ENCODE peak calls at places on chromosomes 13 and 19, in eight cellular contexts. One of them, this sample, is unnamed.

GRCh38 chr19:38917921-38918491 is 6.0 kb upstream of the CCER2 start:
- DNase-seq in ovary: no peak
- DNase-seq in tibial nerve: no peak
- DNase-seq in A549: peak
- DNase-seq in esophagus muscularis mucosa: no peak
- DNase-seq in SK-N-SH: peak
- DNase-seq in stomach: no peak
- DNase-seq in K562: no peak
- DNase-seq in this sample: peak

GRCh38 chr13:57437587-57437986 is 194.0 kb upstream of the PCDH17 start:
- DNase-seq in ovary: no peak
- DNase-seq in tibial nerve: no peak
- DNase-seq in A549: no peak
- DNase-seq in esophagus muscularis mucosa: no peak
- DNase-seq in SK-N-SH: no peak
- DNase-seq in stomach: no peak
- DNase-seq in K562: no peak
- DNase-seq in this sample: no peak

GRCh38 chr19:604355-604754 is 14.7 kb downstream of the HCN2 start:
- DNase-seq in ovary: no peak
- DNase-seq in tibial nerve: no peak
- DNase-seq in A549: no peak
- DNase-seq in esophagus muscularis mucosa: no peak
- DNase-seq in SK-N-SH: peak
- DNase-seq in stomach: no peak
- DNase-seq in K562: peak
- DNase-seq in this sample: no peak

GRCh38 chr13:93687261-93687660 is 460.7 kb downstream of the GPC6 start:
- DNase-seq in ovary: no peak
- DNase-seq in tibial nerve: no peak
- DNase-seq in A549: no peak
- DNase-seq in esophagus muscularis mucosa: no peak
- DNase-seq in SK-N-SH: no peak
- DNase-seq in stomach: no peak
- DNase-seq in K562: no peak
- DNase-seq in this sample: no peak

GRCh38 chr13:93450226-93450625 is 223.6 kb downstream of the GPC6 start:
- DNase-seq in ovary: no peak
- DNase-seq in tibial nerve: no peak
- DNase-seq in A549: no peak
- DNase-seq in esophagus muscularis mucosa: no peak
- DNase-seq in SK-N-SH: peak
- DNase-seq in stomach: no peak
- DNase-seq in K562: no peak
- DNase-seq in this sample: no peak

GRCh38 chr13:46640843-46641242 is 87.9 kb downstream of the LRCH1 start:
- DNase-seq in ovary: no peak
- DNase-seq in tibial nerve: no peak
- DNase-seq in A549: no peak
- DNase-seq in esophagus muscularis mucosa: no peak
- DNase-seq in SK-N-SH: no peak
- DNase-seq in stomach: no peak
- DNase-seq in K562: no peak
- DNase-seq in this sample: no peak

GRCh38 chr19:1041272-1041834 is 1.4 kb downstream of the ABCA7 start:
- DNase-seq in ovary: no peak
- DNase-seq in tibial nerve: no peak
- DNase-seq in A549: no peak
- DNase-seq in esophagus muscularis mucosa: no peak
- DNase-seq in SK-N-SH: no peak
- DNase-seq in stomach: no peak
- DNase-seq in K562: no peak
- DNase-seq in this sample: no peak

GRCh38 chr13:67299072-67299635 is 69.0 kb upstream of the PCDH9 start:
- DNase-seq in ovary: no peak
- DNase-seq in tibial nerve: no peak
- DNase-seq in A549: no peak
- DNase-seq in esophagus muscularis mucosa: no peak
- DNase-seq in SK-N-SH: no peak
- DNase-seq in stomach: no peak
- DNase-seq in K562: no peak
- DNase-seq in this sample: no peak

GRCh38 chr19:36128392-36128736 is 11.5 kb upstream of the CAPNS1 start:
- DNase-seq in ovary: no peak
- DNase-seq in tibial nerve: no peak
- DNase-seq in A549: no peak
- DNase-seq in esophagus muscularis mucosa: no peak
- DNase-seq in SK-N-SH: peak
- DNase-seq in stomach: no peak
- DNase-seq in K562: no peak
- DNase-seq in this sample: peak

GRCh38 chr19:18719541-18719940 is 36.1 kb downstream of the CRTC1 start:
- DNase-seq in ovary: no peak
- DNase-seq in tibial nerve: no peak
- DNase-seq in A549: no peak
- DNase-seq in esophagus muscularis mucosa: no peak
- DNase-seq in SK-N-SH: peak
- DNase-seq in stomach: no peak
- DNase-seq in K562: no peak
- DNase-seq in this sample: no peak

GRCh38 chr13:33615436-33615835 is 202.5 kb upstream of the RFC3 start:
- DNase-seq in ovary: no peak
- DNase-seq in tibial nerve: no peak
- DNase-seq in A549: no peak
- DNase-seq in esophagus muscularis mucosa: peak
- DNase-seq in SK-N-SH: peak
- DNase-seq in stomach: no peak
- DNase-seq in K562: no peak
- DNase-seq in this sample: no peak

GRCh38 chr13:48304132-48304876 is 753 bp downstream of the RB1 start:
- DNase-seq in ovary: peak
- DNase-seq in tibial nerve: no peak
- DNase-seq in A549: peak
- DNase-seq in esophagus muscularis mucosa: no peak
- DNase-seq in SK-N-SH: peak
- DNase-seq in stomach: peak
- DNase-seq in K562: peak
- DNase-seq in this sample: peak

GRCh38 chr19:52735734-52736133 is 890 bp upstream of the ZNF611 start:
- DNase-seq in ovary: peak
- DNase-seq in tibial nerve: peak
- DNase-seq in A549: no peak
- DNase-seq in esophagus muscularis mucosa: no peak
- DNase-seq in SK-N-SH: no peak
- DNase-seq in stomach: peak
- DNase-seq in K562: no peak
- DNase-seq in this sample: peak

GRCh38 chr19:2261438-2262172 is 5.4 kb upstream of the JSRP1 start:
- DNase-seq in ovary: no peak
- DNase-seq in tibial nerve: no peak
- DNase-seq in A549: no peak
- DNase-seq in esophagus muscularis mucosa: no peak
- DNase-seq in SK-N-SH: peak
- DNase-seq in stomach: peak
- DNase-seq in K562: peak
- DNase-seq in this sample: no peak

GRCh38 chr19:49151339-49152217 is 3.6 kb downstream of the HRC start:
- DNase-seq in ovary: peak
- DNase-seq in tibial nerve: no peak
- DNase-seq in A549: peak
- DNase-seq in esophagus muscularis mucosa: no peak
- DNase-seq in SK-N-SH: peak
- DNase-seq in stomach: peak
- DNase-seq in K562: peak
- DNase-seq in this sample: no peak

GRCh38 chr13:111031531-111031961 is 83.6 kb upstream of the ARHGEF7 start:
- DNase-seq in ovary: no peak
- DNase-seq in tibial nerve: no peak
- DNase-seq in A549: no peak
- DNase-seq in esophagus muscularis mucosa: no peak
- DNase-seq in SK-N-SH: no peak
- DNase-seq in stomach: no peak
- DNase-seq in K562: no peak
- DNase-seq in this sample: no peak

GRCh38 chr19:49820125-49820524 is 2.0 kb downstream of the MED25 start:
- DNase-seq in ovary: no peak
- DNase-seq in tibial nerve: no peak
- DNase-seq in A549: no peak
- DNase-seq in esophagus muscularis mucosa: no peak
- DNase-seq in SK-N-SH: no peak
- DNase-seq in stomach: peak
- DNase-seq in K562: peak
- DNase-seq in this sample: no peak

GRCh38 chr13:111897178-111897845 is 169.6 kb upstream of the SOX1 start:
- DNase-seq in ovary: no peak
- DNase-seq in tibial nerve: no peak
- DNase-seq in A549: no peak
- DNase-seq in esophagus muscularis mucosa: no peak
- DNase-seq in SK-N-SH: no peak
- DNase-seq in stomach: no peak
- DNase-seq in K562: no peak
- DNase-seq in this sample: no peak

GRCh38 chr19:30070970-30071632 is 129.1 kb downstream of the URI1 start:
- DNase-seq in ovary: no peak
- DNase-seq in tibial nerve: no peak
- DNase-seq in A549: no peak
- DNase-seq in esophagus muscularis mucosa: no peak
- DNase-seq in SK-N-SH: peak
- DNase-seq in stomach: no peak
- DNase-seq in K562: no peak
- DNase-seq in this sample: no peak

GRCh38 chr13:28471408-28471807 is 23.5 kb downstream of the FLT1 start:
- DNase-seq in ovary: no peak
- DNase-seq in tibial nerve: no peak
- DNase-seq in A549: no peak
- DNase-seq in esophagus muscularis mucosa: no peak
- DNase-seq in SK-N-SH: no peak
- DNase-seq in stomach: no peak
- DNase-seq in K562: no peak
- DNase-seq in this sample: no peak
- TF ChIP-seq EP300 in ovary: no peak
- TF ChIP-seq EP300 in tibial nerve: no peak
- TF ChIP-seq EP300 in A549: no peak
- TF ChIP-seq EP300 in esophagus muscularis mucosa: no peak
- TF ChIP-seq EP300 in SK-N-SH: no peak
- TF ChIP-seq EP300 in stomach: no peak
- TF ChIP-seq EP300 in K562: no peak
- TF ChIP-seq EP300 in this sample: no peak

DNA sequence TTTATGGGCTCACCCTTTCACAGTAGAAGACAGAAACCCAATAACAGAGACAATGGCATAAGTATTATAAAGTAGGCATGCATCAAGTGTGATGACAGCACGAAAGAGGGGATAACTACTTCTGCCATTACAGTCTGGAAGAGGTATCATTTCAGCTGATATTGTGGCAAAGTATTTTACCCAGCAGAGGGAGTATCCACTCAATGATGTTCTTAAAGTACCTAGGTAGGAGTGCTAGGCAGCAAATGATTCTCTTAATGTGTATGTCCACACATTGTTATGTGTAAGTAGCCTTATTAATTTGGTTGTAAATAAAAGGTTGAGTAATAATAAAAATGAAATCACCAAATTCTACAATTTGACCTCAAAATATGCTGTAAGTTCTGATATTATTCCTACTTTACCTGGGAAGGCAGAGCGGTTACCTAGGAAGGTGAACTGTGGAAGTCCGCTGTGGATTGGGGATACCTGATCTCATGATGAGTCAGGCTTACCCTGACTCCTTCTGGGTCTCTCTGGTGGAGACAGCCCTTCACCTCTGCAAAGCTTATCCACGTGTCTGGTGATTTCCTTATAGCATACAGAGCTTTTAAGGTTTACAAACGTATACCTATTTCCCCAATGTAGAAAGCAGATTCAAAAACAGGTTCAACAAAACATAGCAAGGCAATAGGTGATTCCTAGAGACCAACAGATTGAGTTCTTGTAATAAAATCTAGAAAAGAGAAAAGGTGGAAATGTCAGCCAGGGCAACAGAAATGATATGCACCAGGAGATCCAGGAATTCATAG is 4.0 kb upstream of the UBAC2 start:
- DNase-seq in ovary: no peak
- DNase-seq in tibial nerve: no peak
- DNase-seq in A549: no peak
- DNase-seq in esophagus muscularis mucosa: no peak
- DNase-seq in SK-N-SH: no peak
- DNase-seq in stomach: no peak
- DNase-seq in K562: no peak
- DNase-seq in this sample: no peak
- TF ChIP-seq EP300 in ovary: no peak
- TF ChIP-seq EP300 in tibial nerve: no peak
- TF ChIP-seq EP300 in A549: no peak
- TF ChIP-seq EP300 in esophagus muscularis mucosa: no peak
- TF ChIP-seq EP300 in SK-N-SH: no peak
- TF ChIP-seq EP300 in stomach: no peak
- TF ChIP-seq EP300 in K562: no peak
- TF ChIP-seq EP300 in this sample: no peak

GRCh38 chr19:15212682-15213081 is 11.9 kb upstream of the NOTCH3 start:
- DNase-seq in ovary: no peak
- DNase-seq in tibial nerve: no peak
- DNase-seq in A549: no peak
- DNase-seq in esophagus muscularis mucosa: no peak
- DNase-seq in SK-N-SH: no peak
- DNase-seq in stomach: no peak
- DNase-seq in K562: no peak
- DNase-seq in this sample: no peak

GRCh38 chr19:15213715-15214381 is 13.1 kb upstream of the NOTCH3 start:
- DNase-seq in ovary: peak
- DNase-seq in tibial nerve: no peak
- DNase-seq in A549: no peak
- DNase-seq in esophagus muscularis mucosa: no peak
- DNase-seq in SK-N-SH: no peak
- DNase-seq in stomach: peak
- DNase-seq in K562: no peak
- DNase-seq in this sample: no peak

GRCh38 chr19:15210323-15210774 is 9.6 kb upstream of the NOTCH3 start:
- DNase-seq in ovary: peak
- DNase-seq in tibial nerve: no peak
- DNase-seq in A549: peak
- DNase-seq in esophagus muscularis mucosa: no peak
- DNase-seq in SK-N-SH: no peak
- DNase-seq in stomach: no peak
- DNase-seq in K562: no peak
- DNase-seq in this sample: peak
- TF ChIP-seq EP300 in ovary: no peak
- TF ChIP-seq EP300 in tibial nerve: no peak
- TF ChIP-seq EP300 in A549: no peak
- TF ChIP-seq EP300 in esophagus muscularis mucosa: no peak
- TF ChIP-seq EP300 in SK-N-SH: no peak
- TF ChIP-seq EP300 in stomach: no peak
- TF ChIP-seq EP300 in K562: no peak
- TF ChIP-seq EP300 in this sample: no peak

DNA sequence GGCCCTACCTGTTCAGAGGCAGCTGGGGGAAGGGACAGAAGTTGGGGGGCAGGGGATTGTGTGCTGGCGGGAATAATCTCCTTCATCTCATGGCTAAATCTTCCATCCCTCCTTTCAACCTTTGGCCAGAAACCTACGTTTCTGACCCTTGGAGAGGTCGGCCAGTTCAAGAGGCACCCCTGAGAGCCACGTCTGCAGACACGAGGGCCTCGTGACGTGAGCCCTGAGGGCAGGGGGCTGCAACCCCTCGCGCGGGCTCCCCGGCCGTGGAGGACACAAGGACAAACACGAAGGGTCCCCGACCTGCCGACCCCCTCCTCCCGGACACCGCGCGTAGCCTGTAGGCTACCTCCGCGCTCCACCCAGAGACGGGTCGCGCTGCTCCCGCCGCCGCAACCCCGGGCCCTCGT is 898 bp upstream of the RPS5 start:
- DNase-seq in ovary: no peak
- DNase-seq in tibial nerve: no peak
- DNase-seq in A549: no peak
- DNase-seq in esophagus muscularis mucosa: no peak
- DNase-seq in SK-N-SH: no peak
- DNase-seq in stomach: no peak
- DNase-seq in K562: no peak
- DNase-seq in this sample: no peak
- TF ChIP-seq EP300 in ovary: no peak
- TF ChIP-seq EP300 in tibial nerve: no peak
- TF ChIP-seq EP300 in A549: no peak
- TF ChIP-seq EP300 in esophagus muscularis mucosa: no peak
- TF ChIP-seq EP300 in SK-N-SH: no peak
- TF ChIP-seq EP300 in stomach: no peak
- TF ChIP-seq EP300 in K562: no peak
- TF ChIP-seq EP300 in this sample: no peak

This sample was measured in HepG2.